ENCODE peak calls at places on chromosomes 6 and 20, in five cellular contexts. One of them, this sample, is unnamed. For H3K9me3, the result is how much of the 10 kb centered on the place peaks cover.

GRCh38 chr20:8155848-8156602 is 24.0 kb downstream of the PLCB1 start:
- DNase-seq in mesenchymal stem cell: no peak
- DNase-seq in heart left ventricle: no peak
- DNase-seq in H1: no peak
- DNase-seq in stomach: no peak
- DNase-seq in this sample: no peak

GRCh38 chr20:46569961-46570360 is 19.5 kb upstream of the OCSTAMP start:
- DNase-seq in mesenchymal stem cell: no peak
- DNase-seq in heart left ventricle: no peak
- DNase-seq in H1: no peak
- DNase-seq in stomach: no peak
- DNase-seq in this sample: no peak

GRCh38 chr6:150667977-150668716 is 68.5 kb downstream of the PLEKHG1 start:
- DNase-seq in mesenchymal stem cell: peak
- DNase-seq in heart left ventricle: peak
- DNase-seq in H1: no peak
- DNase-seq in stomach: peak
- DNase-seq in this sample: no peak

GRCh38 chr6:14721103-14721758 is 524.6 kb upstream of the JARID2 start:
- DNase-seq in mesenchymal stem cell: peak
- DNase-seq in heart left ventricle: no peak
- DNase-seq in H1: no peak
- DNase-seq in stomach: no peak
- DNase-seq in this sample: no peak

GRCh38 chr6:90429713-90430112 is 133.1 kb upstream of the BACH2 start:
- DNase-seq in mesenchymal stem cell: peak
- DNase-seq in heart left ventricle: no peak
- DNase-seq in H1: no peak
- DNase-seq in stomach: no peak
- DNase-seq in this sample: no peak

GRCh38 chr6:131660195-131660594 is 23.1 kb downstream of the ENPP3 start:
- DNase-seq in mesenchymal stem cell: peak
- DNase-seq in heart left ventricle: no peak
- DNase-seq in H1: no peak
- DNase-seq in stomach: no peak
- DNase-seq in this sample: no peak

GRCh38 chr6:159679091-159680077 is 13.7 kb downstream of the SOD2 start:
- DNase-seq in mesenchymal stem cell: peak
- DNase-seq in heart left ventricle: no peak
- DNase-seq in H1: no peak
- DNase-seq in stomach: no peak
- DNase-seq in this sample: no peak

GRCh38 chr20:63567382-63568169 is 6.5 kb downstream of the HELZ2 start:
- DNase-seq in mesenchymal stem cell: peak
- DNase-seq in heart left ventricle: no peak
- DNase-seq in H1: no peak
- DNase-seq in stomach: peak
- DNase-seq in this sample: peak

GRCh38 chr6:141451508-141452353 is 681.0 kb upstream of the GJE1 start:
- DNase-seq in mesenchymal stem cell: peak
- DNase-seq in heart left ventricle: no peak
- DNase-seq in H1: no peak
- DNase-seq in stomach: no peak
- DNase-seq in this sample: no peak

GRCh38 chr6:135739288-135739687 is 112.2 kb upstream of the PDE7B start:
- DNase-seq in mesenchymal stem cell: peak
- DNase-seq in heart left ventricle: no peak
- DNase-seq in H1: no peak
- DNase-seq in stomach: no peak
- DNase-seq in this sample: no peak

GRCh38 chr20:368915-369314 is 11.6 kb upstream of the TRIB3 start:
- DNase-seq in mesenchymal stem cell: no peak
- DNase-seq in heart left ventricle: no peak
- DNase-seq in H1: no peak
- DNase-seq in stomach: no peak
- DNase-seq in this sample: no peak

GRCh38 chr6:12748815-12749521 is 32.4 kb downstream of the PHACTR1 start:
- DNase-seq in mesenchymal stem cell: no peak
- DNase-seq in heart left ventricle: no peak
- DNase-seq in H1: peak
- DNase-seq in stomach: no peak
- DNase-seq in this sample: no peak

GRCh38 chr6:107061125-107062020 is 33.4 kb downstream of the MTRES1 start:
- DNase-seq in mesenchymal stem cell: peak
- DNase-seq in heart left ventricle: no peak
- DNase-seq in H1: peak
- DNase-seq in stomach: no peak
- DNase-seq in this sample: no peak

GRCh38 chr20:8229090-8229489 is 97.0 kb downstream of the PLCB1 start:
- DNase-seq in mesenchymal stem cell: no peak
- DNase-seq in heart left ventricle: no peak
- DNase-seq in H1: no peak
- DNase-seq in stomach: no peak
- DNase-seq in this sample: no peak

GRCh38 chr20:15039088-15039762 is 701.8 kb upstream of the FLRT3 start:
- DNase-seq in mesenchymal stem cell: no peak
- DNase-seq in heart left ventricle: no peak
- DNase-seq in H1: no peak
- DNase-seq in stomach: no peak
- DNase-seq in this sample: no peak

GRCh38 chr20:38685853-38686473 is 38.3 kb upstream of the SLC32A1 start:
- DNase-seq in mesenchymal stem cell: peak
- DNase-seq in heart left ventricle: peak
- DNase-seq in H1: no peak
- DNase-seq in stomach: peak
- DNase-seq in this sample: no peak

GRCh38 chr20:16098890-16099639 is 474.2 kb downstream of the KIF16B start:
- DNase-seq in mesenchymal stem cell: no peak
- DNase-seq in heart left ventricle: no peak
- DNase-seq in H1: no peak
- DNase-seq in stomach: no peak
- DNase-seq in this sample: no peak

GRCh38 chr6:113979930-113980329 is 9.0 kb upstream of the HDAC2 start:
- DNase-seq in mesenchymal stem cell: no peak
- DNase-seq in heart left ventricle: no peak
- DNase-seq in H1: no peak
- DNase-seq in stomach: no peak
- DNase-seq in this sample: no peak

GRCh38 chr6:150336299-150336698 is 32.5 kb upstream of the IYD start:
- DNase-seq in mesenchymal stem cell: no peak
- DNase-seq in heart left ventricle: no peak
- DNase-seq in H1: no peak
- DNase-seq in stomach: no peak
- DNase-seq in this sample: no peak

GRCh38 chr6:151616091-151616513 is 122.3 kb downstream of the CCDC170 start:
- DNase-seq in mesenchymal stem cell: no peak
- DNase-seq in heart left ventricle: no peak
- DNase-seq in H1: no peak
- DNase-seq in stomach: no peak
- DNase-seq in this sample: no peak

GRCh38 chr6:7646394-7646793 is 56.4 kb downstream of the SNRNP48 start:
- DNase-seq in mesenchymal stem cell: no peak
- DNase-seq in heart left ventricle: no peak
- DNase-seq in H1: no peak
- DNase-seq in stomach: no peak
- DNase-seq in this sample: no peak

GRCh38 chr6:6927437-6928361 is 180.1 kb upstream of the RREB1 start:
- DNase-seq in mesenchymal stem cell: no peak
- DNase-seq in heart left ventricle: peak
- DNase-seq in H1: no peak
- DNase-seq in stomach: no peak
- DNase-seq in this sample: no peak

GRCh38 chr6:97626586-97627441 is 343.8 kb upstream of the MMS22L start:
- DNase-seq in mesenchymal stem cell: peak
- DNase-seq in heart left ventricle: no peak
- DNase-seq in H1: no peak
- DNase-seq in stomach: no peak
- DNase-seq in this sample: no peak

GRCh38 chr6:70445001-70445400 is 31.7 kb downstream of the FAM135A start:
- DNase-seq in mesenchymal stem cell: no peak
- DNase-seq in heart left ventricle: no peak
- DNase-seq in H1: no peak
- DNase-seq in stomach: no peak
- DNase-seq in this sample: no peak
- H3K9me3 ChIP-seq in mesenchymal stem cell: under half
- H3K9me3 ChIP-seq in heart left ventricle: under half
- H3K9me3 ChIP-seq in H1: under half
- H3K9me3 ChIP-seq in stomach: under half
- H3K9me3 ChIP-seq in this sample: under half

DNA sequence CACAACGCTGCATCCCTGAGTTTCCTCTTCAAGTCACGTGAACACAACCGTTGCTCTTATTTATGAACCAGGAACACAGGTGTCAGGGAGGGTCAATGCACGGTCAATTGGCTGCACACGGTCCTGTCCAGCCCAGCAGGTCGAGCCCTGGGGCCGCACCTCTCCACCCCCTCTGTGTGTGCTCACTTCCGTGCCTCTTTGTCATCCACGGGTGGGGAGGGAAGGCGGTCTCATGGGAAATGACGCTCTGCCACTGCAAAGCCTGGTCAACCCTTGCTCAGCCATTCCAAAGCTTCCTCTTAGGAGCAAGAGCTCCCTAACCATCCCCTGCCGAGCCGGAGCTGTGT is 38.7 kb downstream of the DACT2 start:
- DNase-seq in mesenchymal stem cell: no peak
- DNase-seq in heart left ventricle: no peak
- DNase-seq in H1: no peak
- DNase-seq in stomach: no peak
- DNase-seq in this sample: no peak
- H3K9me3 ChIP-seq in mesenchymal stem cell: under half
- H3K9me3 ChIP-seq in heart left ventricle: under half
- H3K9me3 ChIP-seq in H1: under half
- H3K9me3 ChIP-seq in stomach: under half
- H3K9me3 ChIP-seq in this sample: under half

DNA sequence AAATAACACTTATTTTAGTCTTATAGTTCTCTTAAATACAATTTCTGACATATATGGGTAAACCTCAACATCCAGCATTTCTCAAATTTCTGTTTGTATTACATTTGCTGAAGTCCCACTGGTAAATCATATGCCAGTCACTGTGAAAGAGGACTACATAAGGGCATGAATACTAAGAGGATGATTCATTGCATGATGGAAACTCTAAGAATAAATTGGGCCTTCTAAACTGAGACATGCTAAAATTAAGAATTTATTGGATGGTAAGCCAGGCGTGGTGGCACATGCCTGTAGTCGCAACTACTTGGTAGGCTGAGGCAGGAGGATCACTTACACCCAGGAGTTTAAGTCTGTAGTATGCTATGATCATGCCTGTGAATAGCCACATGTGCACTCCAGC is 12.1 kb downstream of the DEFB123 start:
- DNase-seq in mesenchymal stem cell: no peak
- DNase-seq in heart left ventricle: no peak
- DNase-seq in H1: no peak
- DNase-seq in stomach: no peak
- DNase-seq in this sample: no peak
- H3K9me3 ChIP-seq in mesenchymal stem cell: under half
- H3K9me3 ChIP-seq in heart left ventricle: under half
- H3K9me3 ChIP-seq in H1: half or more
- H3K9me3 ChIP-seq in stomach: under half
- H3K9me3 ChIP-seq in this sample: under half

GRCh38 chr6:46637933-46638332 is 14.7 kb downstream of the CYP39A1 start:
- DNase-seq in mesenchymal stem cell: no peak
- DNase-seq in heart left ventricle: no peak
- DNase-seq in H1: no peak
- DNase-seq in stomach: no peak
- DNase-seq in this sample: no peak

GRCh38 chr6:46638650-46639049 is 14.0 kb downstream of the CYP39A1 start:
- DNase-seq in mesenchymal stem cell: no peak
- DNase-seq in heart left ventricle: no peak
- DNase-seq in H1: no peak
- DNase-seq in stomach: no peak
- DNase-seq in this sample: no peak

GRCh38 chr6:46648869-46649488 is 3.6 kb downstream of the CYP39A1 start:
- DNase-seq in mesenchymal stem cell: peak
- DNase-seq in heart left ventricle: no peak
- DNase-seq in H1: no peak
- DNase-seq in stomach: no peak
- DNase-seq in this sample: no peak

GRCh38 chr6:46645265-46645664 is 7.4 kb downstream of the CYP39A1 start:
- DNase-seq in mesenchymal stem cell: no peak
- DNase-seq in heart left ventricle: no peak
- DNase-seq in H1: no peak
- DNase-seq in stomach: no peak
- DNase-seq in this sample: no peak

DNA sequence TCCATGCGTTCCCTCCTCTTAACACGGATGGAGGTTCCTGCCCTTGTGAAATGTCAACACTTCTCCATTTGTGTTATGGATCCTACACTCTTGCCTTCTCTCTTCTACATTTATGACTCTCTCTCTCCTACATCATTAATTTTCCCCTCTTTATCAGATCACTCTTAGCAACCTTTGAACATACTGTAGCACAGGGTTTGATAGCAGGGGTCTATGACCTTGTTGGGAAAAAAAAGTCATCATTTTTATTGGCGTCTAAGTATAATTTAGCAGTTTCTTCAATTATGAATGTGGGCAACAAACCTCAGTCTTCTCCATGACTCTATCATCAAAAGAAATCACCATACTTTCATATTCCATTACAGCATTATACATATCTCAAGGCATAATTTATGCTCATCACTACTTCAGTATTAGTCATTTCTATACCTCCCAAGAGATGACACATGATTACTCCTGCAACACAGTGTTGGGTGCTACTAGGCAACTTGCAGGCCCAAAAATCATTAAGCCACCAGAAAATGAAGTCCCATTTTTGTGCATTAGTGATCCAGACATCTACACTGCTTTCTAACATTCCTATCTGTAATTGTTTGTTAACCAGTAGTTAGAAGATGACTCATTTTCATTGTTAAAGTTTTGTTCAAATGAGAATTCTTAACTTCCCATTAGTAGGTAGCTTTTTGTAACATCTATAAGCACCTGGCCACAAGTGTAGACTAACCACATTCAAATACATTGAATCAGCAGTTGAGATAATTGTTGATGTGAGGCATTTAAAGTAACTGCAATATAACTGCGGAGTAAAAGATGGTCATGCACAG is 9.5 kb downstream of the CYP39A1 start:
- DNase-seq in mesenchymal stem cell: no peak
- DNase-seq in heart left ventricle: no peak
- DNase-seq in H1: no peak
- DNase-seq in stomach: no peak
- DNase-seq in this sample: no peak
- H3K9me3 ChIP-seq in mesenchymal stem cell: under half
- H3K9me3 ChIP-seq in heart left ventricle: under half
- H3K9me3 ChIP-seq in H1: under half
- H3K9me3 ChIP-seq in stomach: under half
- H3K9me3 ChIP-seq in this sample: under half

GRCh38 chr6:169861431-169862045 is 110.1 kb downstream of the ERMARD start:
- DNase-seq in mesenchymal stem cell: no peak
- DNase-seq in heart left ventricle: no peak
- DNase-seq in H1: no peak
- DNase-seq in stomach: peak
- DNase-seq in this sample: no peak
- H3K9me3 ChIP-seq in mesenchymal stem cell: under half
- H3K9me3 ChIP-seq in heart left ventricle: under half
- H3K9me3 ChIP-seq in H1: under half
- H3K9me3 ChIP-seq in stomach: under half
- H3K9me3 ChIP-seq in this sample: under half